ENCODE peak calls at places on chromosomes 7 and 10, in six cellular contexts. K, T, D, M, S and R are unnamed samples.

GRCh38 chr7:51324206-51324884 is 7.7 kb upstream of the COBL start:
- DNase-seq in K (no peak), T (no peak), D (no peak), M (no peak), S (no peak), R (no peak)

GRCh38 chr7:74449809-74450397 is 3.8 kb upstream of the GTF2IRD1 start:
- DNase-seq in K (peak; percentile 75), T (peak; percentile 67), D (peak; percentile 67), M (peak; percentile 89), S (no peak), R (peak; percentile 44)

GRCh38 chr10:132326925-132327324 is 5.1 kb upstream of the LRRC27 start:
- DNase-seq in K (peak; percentile 71), T (no peak), D (no peak), M (no peak), S (no peak), R (no peak)

GRCh38 chr10:7027913-7028808 is 382.7 kb downstream of the SFMBT2 start:
- DNase-seq in K (no peak), T (no peak), D (no peak), M (no peak), S (no peak), R (no peak)

GRCh38 chr7:31055501-31055900 is 3.4 kb downstream of the ADCYAP1R1 start:
- DNase-seq in K (no peak), T (no peak), D (no peak), M (no peak), S (no peak), R (no peak)

GRCh38 chr10:100341953-100342626 is 4.9 kb upstream of the SCD start:
- DNase-seq in K (peak; percentile 48), T (peak; percentile 45), D (peak; percentile 64), M (peak; percentile 45), S (peak; percentile 67), R (no peak)

GRCh38 chr7:148773344-148773743 is 74.6 kb downstream of the CUL1 start:
- DNase-seq in K (no peak), T (no peak), D (no peak), M (no peak), S (no peak), R (no peak)

GRCh38 chr7:22992874-22993840 is 20.8 kb downstream of the HYCC1 start:
- DNase-seq in K (no peak), T (no peak), D (no peak), M (no peak), S (no peak), R (no peak)

GRCh38 chr10:60382946-60383681 is 6.6 kb downstream of the ANK3 start:
- DNase-seq in K (no peak), T (no peak), D (no peak), M (no peak), S (no peak), R (no peak)

GRCh38 chr10:12965571-12965970 is 35.9 kb downstream of the CCDC3 start:
- DNase-seq in K (no peak), T (no peak), D (no peak), M (no peak), S (no peak), R (no peak)